ENCODE peak calls at places on chromosomes 4 and X, in four cellular contexts. V is AG10803, L is tibial nerve, M is uterus. N is an unnamed sample.

GRCh38 chrX:139881572-139881971 is 51.3 kb downstream of the ATP11C start:
- DNase-seq in V (peak; percentile 65), L (no peak), M (no peak), N (no peak)

GRCh38 chrX:117987376-117987775 is 129.2 kb downstream of the KLHL13 start:
- DNase-seq in V (no peak), L (no peak), M (no peak), N (no peak)

GRCh38 chr4:37825943-37826281 is 574 bp upstream of the PGM2 start:
- DNase-seq in V (no peak), L (no peak), M (no peak), N (no peak)

GRCh38 chr4:66252291-66252690 is 582.0 kb upstream of the EPHA5 start:
- DNase-seq in V (no peak), L (no peak), M (no peak), N (no peak)

GRCh38 chr4:2387829-2388228 is 30.6 kb downstream of the ZFYVE28 start:
- DNase-seq in V (no peak), L (no peak), M (no peak), N (no peak)

GRCh38 chrX:103847174-103847870 is 15.3 kb upstream of the RAB9B start:
- DNase-seq in V (peak; percentile 44), L (no peak), M (no peak), N (no peak)

GRCh38 chrX:48025561-48025960 is 18.8 kb downstream of the SPACA5 start:
- DNase-seq in V (peak; percentile 60), L (no peak), M (peak; percentile 42), N (peak; percentile 35)

GRCh38 chrX:69126642-69127041 is 38.6 kb downstream of the PJA1 start:
- DNase-seq in V (no peak), L (no peak), M (no peak), N (no peak)

GRCh38 chr4:7101692-7102515 is 34.0 kb upstream of the GRPEL1 start:
- DNase-seq in V (peak; percentile 67), L (peak; percentile 66), M (peak; percentile 78), N (no peak)

GRCh38 chrX:68942141-68942540 is 113.3 kb downstream of the EFNB1 start:
- DNase-seq in V (no peak), L (no peak), M (no peak), N (no peak)

GRCh38 chr4:184784628-184785257 is 41.0 kb downstream of the ACSL1 start:
- DNase-seq in V (peak; percentile 26), L (no peak), M (no peak), N (no peak)

GRCh38 chr4:156941940-156942548 is 29.6 kb downstream of the PDGFC start:
- DNase-seq in V (peak; percentile 75), L (no peak), M (peak; percentile 78), N (peak; percentile 83)

GRCh38 chr4:138821321-138821720 is 194.3 kb upstream of the NOCT start:
- DNase-seq in V (no peak), L (no peak), M (no peak), N (no peak)

GRCh38 chr4:181968371-181968770 is 274.8 kb upstream of the TENM3 start:
- DNase-seq in V (peak; percentile 80), L (no peak), M (no peak), N (peak; percentile 66)

GRCh38 chr4:13173974-13174373 is 310.2 kb downstream of the RAB28 start:
- DNase-seq in V (peak; percentile 54), L (peak; percentile 65), M (peak; percentile 86), N (no peak)

GRCh38 chrX:37349131-37350033 is at the start of gene PRRG1:
- DNase-seq in V (peak; percentile 79), L (peak; percentile 42), M (peak; percentile 71), N (peak; percentile 57)

GRCh38 chr4:153655928-153656327 is 28.2 kb upstream of the TLR2 start:
- DNase-seq in V (peak; percentile 31), L (peak; percentile 60), M (no peak), N (peak; percentile 13)

GRCh38 chr4:53654300-53654758 is 63.0 kb upstream of the LNX1 start:
- DNase-seq in V (peak; percentile 85), L (no peak), M (peak; percentile 57), N (peak; percentile 70)

GRCh38 chrX:132716006-132716405 is 227.2 kb upstream of the MBNL3 start:
- DNase-seq in V (no peak), L (no peak), M (no peak), N (no peak)

GRCh38 chr4:163332526-163333405 is at the start of gene NPY1R:
- DNase-seq in V (peak; percentile 77), L (peak; percentile 38), M (peak; percentile 55), N (peak; percentile 66)

GRCh38 chr4:85854543-85854942 is 379.6 kb downstream of the ARHGAP24 start:
- DNase-seq in V (no peak), L (no peak), M (no peak), N (no peak)

GRCh38 chr4:104795264-104795934 is 300.7 kb upstream of the CXXC4 start:
- DNase-seq in V (no peak), L (no peak), M (no peak), N (peak; percentile 6)

GRCh38 chr4:138062929-138063328 is 179.2 kb downstream of the SLC7A11 start:
- DNase-seq in V (peak; percentile 49), L (no peak), M (no peak), N (no peak)

GRCh38 chr4:31053451-31053850 is 333.3 kb downstream of the PCDH7 start:
- DNase-seq in V (no peak), L (no peak), M (no peak), N (no peak)

GRCh38 chrX:71941771-71942170 is 31.1 kb downstream of the NHSL2 start:
- DNase-seq in V (peak; percentile 70), L (no peak), M (peak; percentile 78), N (peak; percentile 27)

GRCh38 chr4:70508801-70509200 is 9.6 kb upstream of the AMTN start:
- DNase-seq in V (no peak), L (no peak), M (no peak), N (no peak)

GRCh38 chr4:105182211-105182610 is 35.5 kb downstream of the TET2 start:
- DNase-seq in V (no peak), L (no peak), M (no peak), N (no peak)

GRCh38 chr4:148443550-148444295 is 1.5 kb upstream of the NR3C2 start:
- DNase-seq in V (no peak), L (no peak), M (peak; percentile 58), N (no peak)

GRCh38 chr4:150305995-150306394 is 227.8 kb downstream of the DCLK2 start:
- DNase-seq in V (peak; percentile 63), L (no peak), M (no peak), N (peak; percentile 65)

GRCh38 chr4:76200771-76201224 is 12.8 kb downstream of the SCARB2 start:
- DNase-seq in V (no peak), L (no peak), M (no peak), N (no peak)

GRCh38 chr4:87033902-87034301 is 99.1 kb downstream of the AFF1 start:
- DNase-seq in V (no peak), L (no peak), M (no peak), N (no peak)

GRCh38 chrX:332916-333610 is 14.5 kb upstream of the GTPBP6 start:
- DNase-seq in V (no peak), L (no peak), M (no peak), N (no peak)

GRCh38 chr4:1647432-1647831 is 36.7 kb downstream of the FAM53A start:
- DNase-seq in V (no peak), L (no peak), M (no peak), N (no peak)

GRCh38 chrX:133812382-133812781 is 173.0 kb downstream of the GPC3 start:
- DNase-seq in V (no peak), L (no peak), M (no peak), N (no peak)

GRCh38 chr4:13627185-13627605 is 330 bp downstream of the BOD1L1 start:
- DNase-seq in V (peak; percentile 5), L (no peak), M (no peak), N (no peak)

GRCh38 chr4:1469596-1470392 is 63.6 kb upstream of the NKX1-1 start:
- DNase-seq in V (no peak), L (no peak), M (no peak), N (no peak)

GRCh38 chrX:14581081-14581480 is 51.7 kb downstream of the GLRA2 start:
- DNase-seq in V (peak; percentile 50), L (no peak), M (no peak), N (no peak)

GRCh38 chr4:83793481-83793880 is 257.6 kb downstream of the GPAT3 start:
- DNase-seq in V (no peak), L (no peak), M (no peak), N (no peak)

GRCh38 chrX:150205011-150205410 is 158.1 kb upstream of the MAMLD1 start:
- DNase-seq in V (no peak), L (no peak), M (no peak), N (no peak)
- TF ChIP-seq CTCF in V (no peak), L (no peak), M (no peak), N (no peak)

GRCh38 chr4:68904786-68905185 is 46.8 kb downstream of the UGT2A3 start:
- DNase-seq in V (no peak), L (no peak), M (no peak), N (no peak)
- H3K4me3 ChIP-seq in V (no peak overlapping the region), L (no peak overlapping the region), M (no peak overlapping the region), N (no peak overlapping the region)

GRCh38 chr4:164803702-164804101 is 49.8 kb downstream of the SMIM31 start:
- DNase-seq in V (no peak), L (no peak), M (no peak), N (no peak)

GRCh38 chr4:164802301-164802700 is 48.4 kb downstream of the SMIM31 start:
- DNase-seq in V (no peak), L (no peak), M (no peak), N (no peak)

DNA sequence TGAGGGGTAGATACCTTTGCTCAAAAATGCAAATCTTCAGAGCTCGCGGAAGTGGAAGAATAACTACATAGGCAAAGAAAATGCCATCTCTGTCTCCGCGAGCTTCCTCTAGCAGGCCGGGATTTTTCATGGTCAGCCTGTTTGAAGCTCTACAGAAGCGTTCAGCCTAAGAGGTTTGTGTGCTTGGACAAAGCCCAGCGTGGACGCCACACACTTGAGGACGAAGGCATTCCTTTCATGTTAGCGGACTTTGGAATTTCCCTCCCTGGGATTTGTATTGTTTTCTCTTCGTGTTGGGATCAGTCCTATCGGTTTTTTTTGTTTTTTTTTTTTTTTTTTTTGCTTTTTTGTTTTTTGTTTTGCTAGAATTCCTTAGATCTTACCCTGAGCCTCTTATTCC is 53.7 kb downstream of the SMIM31 start:
- DNase-seq in V (no peak), L (no peak), M (no peak), N (peak; percentile 86)
- TF ChIP-seq CTCF in V (no peak), L (no peak), M (no peak), N (no peak)

DNA sequence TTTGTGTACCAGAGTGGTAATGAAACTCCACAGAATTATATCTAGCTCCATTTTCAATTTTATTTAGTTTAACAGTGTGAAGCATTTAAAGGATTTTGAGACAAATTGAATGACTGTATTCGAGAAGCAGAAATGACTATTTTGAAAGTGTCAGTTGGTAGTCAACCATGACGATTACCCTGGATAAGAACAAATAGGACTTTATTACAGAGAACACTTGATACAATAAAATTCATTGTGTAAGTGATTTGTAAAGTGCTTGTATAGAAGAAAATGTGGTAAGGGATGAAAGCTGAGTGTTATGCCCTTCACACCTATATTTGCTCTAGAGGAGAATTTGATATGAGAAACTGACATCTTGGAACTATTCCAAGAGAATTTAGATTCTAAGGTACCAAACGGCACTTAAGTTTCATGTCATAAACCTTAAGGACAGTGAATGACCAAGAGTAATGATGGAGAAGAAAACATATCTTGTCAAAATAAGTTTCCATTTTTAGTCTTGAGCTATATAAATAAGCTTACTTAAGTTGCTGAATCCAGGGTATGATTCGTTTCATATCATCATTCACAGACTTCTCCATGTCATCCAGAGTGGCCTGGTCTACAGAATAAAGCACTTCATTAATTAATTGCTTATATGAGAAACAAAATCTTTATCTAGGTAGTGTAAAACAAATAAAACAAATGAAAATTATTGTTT is 34.6 kb downstream of the MED14 start:
- DNase-seq in V (no peak), L (no peak), M (no peak), N (no peak)
- H3K4me3 ChIP-seq in V (no peak overlapping the region), L (no peak overlapping the region), M (no peak overlapping the region), N (no peak overlapping the region)